ENCODE peak calls at places on chromosomes 5 and 9, in four cellular contexts. P, E, B and H are unnamed samples.

GRCh38 chr5:54769072-54769471 is 216.3 kb downstream of the ESM1 start:
- DNase-seq in B (no peak), E (no peak), P (no peak), H (no peak)

GRCh38 chr9:134592018-134592818 is 49.4 kb upstream of the COL5A1 start:
- DNase-seq in B (no peak), P (no peak), E (no peak), H (peak; percentile 84)

GRCh38 chr9:69573666-69574456 is 98.3 kb downstream of the APBA1 start:
- DNase-seq in P (no peak), B (no peak), E (no peak), H (no peak)

GRCh38 chr5:10576121-10576789 is 12.4 kb downstream of the ANKRD33B start:
- DNase-seq in B (no peak), E (no peak), P (no peak), H (peak; percentile 32)

GRCh38 chr5:150349681-150350275 is 7.7 kb upstream of the TCOF1 start:
- DNase-seq in B (no peak), P (no peak), E (no peak), H (no peak)

GRCh38 chr5:140037012-140037411 is 6.1 kb downstream of the NRG2 start:
- DNase-seq in B (no peak), P (no peak), E (no peak), H (no peak)

GRCh38 chr5:132566657-132567056 is 9.9 kb downstream of the RAD50 start:
- DNase-seq in B (no peak), P (no peak), E (no peak), H (no peak)

GRCh38 chr5:177301503-177302165 is 1.9 kb downstream of the RAB24 start:
- DNase-seq in B (peak; percentile 88), E (no peak), P (peak; percentile 93), H (no peak)

GRCh38 chr5:41433552-41434181 is 76.7 kb downstream of the PLCXD3 start:
- DNase-seq in B (no peak), E (no peak), P (no peak), H (no peak)

GRCh38 chr9:94692601-94693000 is 33.9 kb upstream of the AOPEP start:
- DNase-seq in B (peak; percentile 32), P (no peak), E (no peak), H (no peak)

GRCh38 chr5:177085985-177086917 is at the start of gene FGFR4:
- DNase-seq in E (peak; percentile 61), B (peak; percentile 58), P (peak; percentile 91), H (no peak)

GRCh38 chr5:132704875-132705274 is 31.1 kb downstream of the IL4 start:
- DNase-seq in E (no peak), B (no peak), P (no peak), H (no peak)

GRCh38 chr9:107336718-107337360 is 53.8 kb downstream of the RAD23B start:
- DNase-seq in E (no peak), B (no peak), P (no peak), H (no peak)

GRCh38 chr9:135294826-135295225 is 184.8 kb upstream of the PPP1R26 start:
- DNase-seq in E (no peak), P (no peak), B (no peak), H (no peak)

GRCh38 chr9:38047301-38048251 is 21.5 kb downstream of the SHB start:
- DNase-seq in E (no peak), P (peak; percentile 78), B (peak; percentile 55), H (peak; percentile 84)

GRCh38 chr5:132023258-132024116 is 12.0 kb upstream of the ACSL6 start:
- DNase-seq in B (no peak), P (no peak), E (no peak), H (peak; percentile 36)

GRCh38 chr5:113166710-113167366 is 190.2 kb downstream of the DCP2 start:
- DNase-seq in P (no peak), E (no peak), B (no peak), H (no peak)

GRCh38 chr5:33319841-33320240 is 120.9 kb upstream of the TARS1 start:
- DNase-seq in B (no peak), E (no peak), P (no peak), H (no peak)

GRCh38 chr5:65483474-65484346 is 2.0 kb upstream of the ADAMTS6 start:
- DNase-seq in B (peak; percentile 46), E (no peak), P (no peak), H (no peak)

GRCh38 chr5:40198736-40199135 is 481.0 kb upstream of the PTGER4 start:
- DNase-seq in B (no peak), P (no peak), E (no peak), H (no peak)

GRCh38 chr5:134079748-134080581 is 34.5 kb upstream of the TCF7 start:
- DNase-seq in P (no peak), B (no peak), E (peak; percentile 76), H (no peak)

GRCh38 chr9:107991581-107991980 is 502.0 kb upstream of the KLF4 start:
- DNase-seq in P (no peak), B (no peak), E (no peak), H (no peak)

GRCh38 chr5:69492391-69493234 is at the start of gene OCLN:
- DNase-seq in B (peak; percentile 81), P (peak; percentile 86), E (peak; percentile 18), H (no peak)

GRCh38 chr5:43674536-43674935 is 71.6 kb downstream of the NNT start:
- DNase-seq in E (no peak), B (no peak), P (no peak), H (no peak)

GRCh38 chr5:143398451-143399237 is 4.8 kb downstream of the NR3C1 start:
- DNase-seq in E (no peak), P (no peak), B (no peak), H (no peak)

GRCh38 chr5:73327908-73328455 is 120.6 kb downstream of the FOXD1 start:
- DNase-seq in P (no peak), E (no peak), B (no peak), H (no peak)

GRCh38 chr9:112831969-112832368 is 58.7 kb downstream of the SLC46A2 start:
- DNase-seq in P (no peak), E (no peak), B (no peak), H (no peak)

GRCh38 chr5:113170707-113171106 is 194.1 kb downstream of the DCP2 start:
- DNase-seq in P (no peak), E (no peak), B (no peak), H (no peak)

GRCh38 chr5:15502208-15502607 is 2.2 kb downstream of the FBXL7 start:
- DNase-seq in B (no peak), P (no peak), E (no peak), H (no peak)

GRCh38 chr9:16992138-16992537 is 121.7 kb upstream of the BNC2 start:
- DNase-seq in P (no peak), B (no peak), E (no peak), H (no peak)

GRCh38 chr9:35792826-35793225 is 1.4 kb downstream of the NPR2 start:
- DNase-seq in P (no peak), B (no peak), E (no peak), H (no peak)

GRCh38 chr9:130391863-130392262 is 52.9 kb upstream of the ASS1 start:
- DNase-seq in B (no peak), E (no peak), P (peak; percentile 38), H (no peak)